ENCODE peak calls at places on chromosomes 4 and X, in seven cellular contexts. One of them, this sample, is unnamed.

GRCh38 chrX:129769467-129770154 is 10.1 kb upstream of the SASH3 start:
- DNase-seq in MM.1S: peak
- DNase-seq in PC-9: no peak
- DNase-seq in HCT116: no peak
- DNase-seq in A673: no peak
- DNase-seq in HepG2: no peak
- DNase-seq in fibroblast of lung: no peak
- DNase-seq in this sample: no peak

GRCh38 chr4:130233377-130234047 is 1137.6 kb downstream of the C4orf33 start:
- DNase-seq in PC-9: no peak
- DNase-seq in fibroblast of lung: peak
- DNase-seq in HCT116: no peak
- DNase-seq in A673: peak
- DNase-seq in MM.1S: peak
- DNase-seq in HepG2: no peak
- DNase-seq in this sample: no peak

GRCh38 chr4:55029838-55030503 is 95.4 kb downstream of the KDR start:
- DNase-seq in A673: no peak
- DNase-seq in HepG2: no peak
- DNase-seq in MM.1S: no peak
- DNase-seq in fibroblast of lung: no peak
- DNase-seq in HCT116: no peak
- DNase-seq in PC-9: no peak
- DNase-seq in this sample: no peak

GRCh38 chr4:17324431-17324830 is 187.5 kb downstream of the QDPR start:
- DNase-seq in A673: peak
- DNase-seq in HCT116: peak
- DNase-seq in MM.1S: peak
- DNase-seq in fibroblast of lung: peak
- DNase-seq in PC-9: no peak
- DNase-seq in HepG2: peak
- DNase-seq in this sample: no peak

GRCh38 chr4:74375824-74376426 is 11.0 kb downstream of the EREG start:
- DNase-seq in HepG2: no peak
- DNase-seq in MM.1S: no peak
- DNase-seq in fibroblast of lung: no peak
- DNase-seq in HCT116: no peak
- DNase-seq in A673: no peak
- DNase-seq in PC-9: no peak
- DNase-seq in this sample: no peak

GRCh38 chr4:78592104-78592783 is 40.7 kb downstream of the ANXA3 start:
- DNase-seq in HepG2: no peak
- DNase-seq in fibroblast of lung: no peak
- DNase-seq in HCT116: no peak
- DNase-seq in PC-9: no peak
- DNase-seq in A673: no peak
- DNase-seq in MM.1S: no peak
- DNase-seq in this sample: no peak

GRCh38 chr4:65747386-65747785 is 77.1 kb upstream of the EPHA5 start:
- DNase-seq in A673: no peak
- DNase-seq in HCT116: no peak
- DNase-seq in PC-9: no peak
- DNase-seq in fibroblast of lung: peak
- DNase-seq in HepG2: no peak
- DNase-seq in MM.1S: no peak
- DNase-seq in this sample: no peak

GRCh38 chr4:55409468-55410171 is 13.9 kb downstream of the TMEM165 start:
- DNase-seq in HCT116: no peak
- DNase-seq in fibroblast of lung: peak
- DNase-seq in A673: peak
- DNase-seq in PC-9: no peak
- DNase-seq in HepG2: no peak
- DNase-seq in MM.1S: no peak
- DNase-seq in this sample: no peak

GRCh38 chr4:33577798-33578197 is 2666.5 kb downstream of the ARAP2 start:
- DNase-seq in MM.1S: no peak
- DNase-seq in HepG2: peak
- DNase-seq in fibroblast of lung: no peak
- DNase-seq in PC-9: no peak
- DNase-seq in HCT116: no peak
- DNase-seq in A673: no peak
- DNase-seq in this sample: no peak

GRCh38 chr4:74444891-74445642 is at the start of gene AREG:
- DNase-seq in fibroblast of lung: peak
- DNase-seq in PC-9: peak
- DNase-seq in A673: peak
- DNase-seq in HepG2: peak
- DNase-seq in HCT116: peak
- DNase-seq in MM.1S: peak
- DNase-seq in this sample: peak

GRCh38 chr4:17065821-17066220 is 167.4 kb upstream of the LDB2 start:
- DNase-seq in MM.1S: no peak
- DNase-seq in fibroblast of lung: no peak
- DNase-seq in HCT116: no peak
- DNase-seq in HepG2: no peak
- DNase-seq in A673: no peak
- DNase-seq in PC-9: no peak
- DNase-seq in this sample: no peak

GRCh38 chrX:134721766-134722532 is 63.7 kb upstream of the PLAC1 start:
- DNase-seq in PC-9: no peak
- DNase-seq in MM.1S: no peak
- DNase-seq in HCT116: no peak
- DNase-seq in fibroblast of lung: no peak
- DNase-seq in HepG2: no peak
- DNase-seq in A673: no peak
- DNase-seq in this sample: no peak

GRCh38 chrX:10989386-10989785 is 121.7 kb upstream of the HCCS start:
- DNase-seq in HCT116: no peak
- DNase-seq in A673: peak
- DNase-seq in PC-9: no peak
- DNase-seq in MM.1S: no peak
- DNase-seq in HepG2: no peak
- DNase-seq in fibroblast of lung: no peak
- DNase-seq in this sample: no peak

GRCh38 chrX:21837056-21837455 is 2.4 kb upstream of the MBTPS2 start:
- DNase-seq in fibroblast of lung: no peak
- DNase-seq in A673: no peak
- DNase-seq in MM.1S: no peak
- DNase-seq in HCT116: no peak
- DNase-seq in HepG2: no peak
- DNase-seq in PC-9: no peak
- DNase-seq in this sample: no peak

DNA sequence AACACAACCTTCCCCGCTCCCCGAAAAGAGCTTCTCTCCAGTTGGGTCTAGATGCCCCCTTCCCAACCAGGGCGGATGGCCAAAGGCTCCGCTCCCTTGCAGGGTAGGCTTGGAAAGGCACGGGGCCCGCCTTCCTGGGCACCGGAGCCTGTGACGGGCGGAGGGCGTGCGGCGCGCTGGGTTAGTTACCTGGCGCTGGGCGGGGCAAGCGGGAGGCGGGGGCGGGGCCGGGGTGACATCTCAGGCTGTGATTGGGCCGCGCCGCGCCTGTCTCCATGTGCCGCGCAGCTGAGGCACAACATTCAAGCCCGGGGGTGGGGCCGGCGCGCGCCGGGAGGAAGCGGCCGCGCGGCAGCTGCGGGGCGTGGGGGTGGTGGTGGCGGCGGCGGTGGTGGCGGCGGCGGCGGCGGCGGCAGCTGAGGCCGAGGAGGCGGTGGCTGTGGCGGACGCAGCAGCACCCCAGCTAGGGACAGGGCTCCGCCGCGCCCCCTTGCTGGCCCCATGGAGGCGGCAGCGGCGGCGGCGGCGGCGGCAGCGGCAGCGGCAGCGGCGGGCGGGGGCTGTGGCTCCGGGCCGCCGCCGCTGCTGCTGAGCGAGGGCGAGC is at the start of gene REPS2:
- DNase-seq in A673: peak
- DNase-seq in HepG2: peak
- DNase-seq in HCT116: peak
- DNase-seq in fibroblast of lung: peak
- DNase-seq in PC-9: peak
- DNase-seq in MM.1S: peak
- DNase-seq in this sample: no peak
- H3K27ac ChIP-seq in A673: no peak
- H3K27ac ChIP-seq in HepG2: no peak
- H3K27ac ChIP-seq in HCT116: no peak
- H3K27ac ChIP-seq in fibroblast of lung: no peak
- H3K27ac ChIP-seq in PC-9: no peak
- H3K27ac ChIP-seq in MM.1S: no peak
- H3K27ac ChIP-seq in this sample: no peak

GRCh38 chrX:17154001-17154400 is 207.5 kb downstream of the REPS2 start:
- DNase-seq in MM.1S: no peak
- DNase-seq in fibroblast of lung: peak
- DNase-seq in HepG2: no peak
- DNase-seq in A673: no peak
- DNase-seq in HCT116: no peak
- DNase-seq in PC-9: no peak
- DNase-seq in this sample: no peak
- TF ChIP-seq EZH2 in MM.1S: no peak
- TF ChIP-seq EZH2 in fibroblast of lung: no peak
- TF ChIP-seq EZH2 in HepG2: no peak
- TF ChIP-seq EZH2 in A673: no peak
- TF ChIP-seq EZH2 in HCT116: no peak
- TF ChIP-seq EZH2 in PC-9: no peak
- TF ChIP-seq EZH2 in this sample: no peak

DNA sequence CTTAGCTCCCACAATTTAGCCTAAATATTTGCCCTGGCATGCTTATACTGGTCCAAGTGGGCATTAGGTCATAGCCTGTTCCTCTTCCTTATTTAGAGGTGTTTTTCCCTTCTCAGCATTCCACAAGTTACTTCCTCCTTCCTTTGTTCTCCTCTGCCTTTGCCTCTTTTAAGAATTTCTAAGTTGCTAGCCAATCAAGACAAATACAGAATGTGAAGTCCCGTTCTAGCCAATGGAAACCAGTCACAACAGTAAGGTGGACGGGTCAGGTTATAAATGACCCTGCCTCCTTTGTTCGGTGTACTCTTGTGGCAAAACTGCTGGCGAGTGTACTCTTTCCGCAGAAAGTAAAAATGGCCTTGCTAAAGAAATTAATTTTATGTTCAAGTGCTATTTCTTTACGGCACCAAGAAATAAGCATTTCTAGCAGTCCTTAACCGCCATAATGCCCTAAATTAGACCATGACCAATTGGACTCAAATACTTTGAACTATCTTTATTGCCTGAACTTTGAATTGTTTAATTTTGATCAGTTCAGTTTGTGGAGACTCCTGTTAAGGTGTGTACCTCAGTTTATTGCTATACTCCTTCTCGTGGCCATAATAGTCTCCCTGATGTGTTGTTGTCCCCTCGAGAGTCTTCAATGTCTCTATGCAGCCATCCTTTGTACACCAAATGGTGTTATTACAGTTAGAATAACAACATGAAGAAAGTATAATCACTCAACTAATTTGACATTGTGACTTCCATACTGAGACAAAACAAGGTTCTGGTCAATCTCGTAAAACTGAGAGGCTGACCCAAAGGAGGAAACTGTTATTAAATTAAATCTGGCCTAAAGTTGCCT is 1.6 kb upstream of the HADH start:
- DNase-seq in fibroblast of lung: no peak
- DNase-seq in HCT116: no peak
- DNase-seq in MM.1S: no peak
- DNase-seq in PC-9: no peak
- DNase-seq in A673: no peak
- DNase-seq in HepG2: no peak
- DNase-seq in this sample: no peak
- H3K27ac ChIP-seq in fibroblast of lung: no peak
- H3K27ac ChIP-seq in HCT116: no peak
- H3K27ac ChIP-seq in MM.1S: no peak
- H3K27ac ChIP-seq in PC-9: no peak
- H3K27ac ChIP-seq in A673: no peak
- H3K27ac ChIP-seq in HepG2: peak
- H3K27ac ChIP-seq in this sample: no peak

GRCh38 chr4:146637853-146638800 is 566 bp upstream of the POU4F2 start:
- DNase-seq in PC-9: no peak
- DNase-seq in fibroblast of lung: no peak
- DNase-seq in MM.1S: no peak
- DNase-seq in HepG2: no peak
- DNase-seq in A673: peak
- DNase-seq in HCT116: no peak
- DNase-seq in this sample: no peak
- TF ChIP-seq EZH2 in PC-9: no peak
- TF ChIP-seq EZH2 in fibroblast of lung: no peak
- TF ChIP-seq EZH2 in MM.1S: no peak
- TF ChIP-seq EZH2 in HepG2: no peak
- TF ChIP-seq EZH2 in A673: no peak
- TF ChIP-seq EZH2 in HCT116: no peak
- TF ChIP-seq EZH2 in this sample: peak

This sample was measured in keratinocyte.